ENCODE peak calls at places on chromosomes 16 and 17, in five cellular contexts. One of them, this sample, is unnamed.

GRCh38 chr17:20008242-20009051 is 712 bp upstream of the SPECC1 start:
- DNase-seq in endothelial cell of umbilical vein: no peak
- DNase-seq in IMR-90: no peak
- DNase-seq in fibroblast of lung: no peak
- DNase-seq in GM12878: no peak
- DNase-seq in this sample: peak; percentile 58

GRCh38 chr16:11452746-11453344 is 107.6 kb downstream of the RMI2 start:
- DNase-seq in endothelial cell of umbilical vein: no peak
- DNase-seq in IMR-90: no peak
- DNase-seq in fibroblast of lung: no peak
- DNase-seq in GM12878: no peak
- DNase-seq in this sample: no peak

GRCh38 chr16:85853641-85854545 is 45.1 kb upstream of the IRF8 start:
- DNase-seq in endothelial cell of umbilical vein: no peak
- DNase-seq in IMR-90: no peak
- DNase-seq in fibroblast of lung: no peak
- DNase-seq in GM12878: no peak
- DNase-seq in this sample: no peak

GRCh38 chr17:17079761-17080160 is 37.5 kb downstream of the MPRIP start:
- DNase-seq in endothelial cell of umbilical vein: no peak
- DNase-seq in IMR-90: no peak
- DNase-seq in fibroblast of lung: no peak
- DNase-seq in GM12878: no peak
- DNase-seq in this sample: no peak

GRCh38 chr17:75490173-75490743 is 25.1 kb downstream of the CASKIN2 start:
- DNase-seq in endothelial cell of umbilical vein: no peak
- DNase-seq in IMR-90: no peak
- DNase-seq in fibroblast of lung: no peak
- DNase-seq in GM12878: no peak
- DNase-seq in this sample: no peak

GRCh38 chr16:88601313-88602036 is 31.3 kb downstream of the ZC3H18 start:
- DNase-seq in endothelial cell of umbilical vein: no peak
- DNase-seq in IMR-90: no peak
- DNase-seq in fibroblast of lung: no peak
- DNase-seq in GM12878: no peak
- DNase-seq in this sample: peak; percentile 11

GRCh38 chr17:39716879-39717536 is 13.3 kb downstream of the MIEN1 start:
- DNase-seq in endothelial cell of umbilical vein: no peak
- DNase-seq in IMR-90: no peak
- DNase-seq in fibroblast of lung: no peak
- DNase-seq in GM12878: no peak
- DNase-seq in this sample: no peak

GRCh38 chr17:30263552-30264333 is 28.0 kb downstream of the BLMH start:
- DNase-seq in endothelial cell of umbilical vein: peak; percentile 96
- DNase-seq in IMR-90: peak; percentile 57
- DNase-seq in fibroblast of lung: no peak
- DNase-seq in GM12878: no peak
- DNase-seq in this sample: no peak

GRCh38 chr17:28252436-28252835 is 66.6 kb upstream of the TMEM97 start:
- DNase-seq in endothelial cell of umbilical vein: no peak
- DNase-seq in IMR-90: peak; percentile 62
- DNase-seq in fibroblast of lung: peak; percentile 39
- DNase-seq in GM12878: no peak
- DNase-seq in this sample: no peak

GRCh38 chr16:79482011-79482410 is 118.5 kb downstream of the MAF start:
- DNase-seq in endothelial cell of umbilical vein: no peak
- DNase-seq in IMR-90: no peak
- DNase-seq in fibroblast of lung: no peak
- DNase-seq in GM12878: no peak
- DNase-seq in this sample: no peak

GRCh38 chr17:46742539-46743270 is 75.8 kb downstream of the WNT3 start:
- DNase-seq in endothelial cell of umbilical vein: peak; percentile 57
- DNase-seq in IMR-90: peak; percentile 93
- DNase-seq in fibroblast of lung: peak; percentile 88
- DNase-seq in GM12878: no peak
- DNase-seq in this sample: peak; percentile 73

GRCh38 chr16:85746431-85747227 is 4.3 kb downstream of the C16orf74 start:
- DNase-seq in endothelial cell of umbilical vein: no peak
- DNase-seq in IMR-90: peak; percentile 44
- DNase-seq in fibroblast of lung: peak; percentile 22
- DNase-seq in GM12878: no peak
- DNase-seq in this sample: peak; percentile 90

GRCh38 chr17:48244121-48244711 is 136.7 kb downstream of the SNX11 start:
- DNase-seq in endothelial cell of umbilical vein: peak; percentile 88
- DNase-seq in IMR-90: peak; percentile 29
- DNase-seq in fibroblast of lung: no peak
- DNase-seq in GM12878: no peak
- DNase-seq in this sample: no peak

GRCh38 chr16:17526956-17527355 is 56.2 kb upstream of the XYLT1 start:
- DNase-seq in endothelial cell of umbilical vein: no peak
- DNase-seq in IMR-90: no peak
- DNase-seq in fibroblast of lung: no peak
- DNase-seq in GM12878: no peak
- DNase-seq in this sample: no peak

GRCh38 chr17:41254861-41255260 is 323 bp upstream of the KRTAP9-9 start:
- DNase-seq in endothelial cell of umbilical vein: peak; percentile 0
- DNase-seq in IMR-90: peak; percentile 34
- DNase-seq in fibroblast of lung: no peak
- DNase-seq in GM12878: no peak
- DNase-seq in this sample: no peak

GRCh38 chr17:71667661-71668060 is 453.2 kb upstream of the SOX9 start:
- DNase-seq in endothelial cell of umbilical vein: no peak
- DNase-seq in IMR-90: no peak
- DNase-seq in fibroblast of lung: no peak
- DNase-seq in GM12878: no peak
- DNase-seq in this sample: no peak

GRCh38 chr17:83067071-83067717 is 12.2 kb upstream of the METRNL start:
- DNase-seq in endothelial cell of umbilical vein: no peak
- DNase-seq in IMR-90: no peak
- DNase-seq in fibroblast of lung: no peak
- DNase-seq in GM12878: no peak
- DNase-seq in this sample: no peak

GRCh38 chr16:78684040-78684611 is 584.7 kb downstream of the WWOX start:
- DNase-seq in endothelial cell of umbilical vein: no peak
- DNase-seq in IMR-90: peak; percentile 43
- DNase-seq in fibroblast of lung: peak; percentile 98
- DNase-seq in GM12878: no peak
- DNase-seq in this sample: peak; percentile 69

GRCh38 chr17:10233157-10233556 is 34.8 kb upstream of the GAS7 start:
- DNase-seq in endothelial cell of umbilical vein: no peak
- DNase-seq in IMR-90: no peak
- DNase-seq in fibroblast of lung: no peak
- DNase-seq in GM12878: no peak
- DNase-seq in this sample: no peak

GRCh38 chr17:75096082-75096625 is 8.4 kb downstream of the SLC16A5 start:
- DNase-seq in endothelial cell of umbilical vein: peak; percentile 88
- DNase-seq in IMR-90: peak; percentile 69
- DNase-seq in fibroblast of lung: peak; percentile 62
- DNase-seq in GM12878: no peak
- DNase-seq in this sample: peak; percentile 89

DNA sequence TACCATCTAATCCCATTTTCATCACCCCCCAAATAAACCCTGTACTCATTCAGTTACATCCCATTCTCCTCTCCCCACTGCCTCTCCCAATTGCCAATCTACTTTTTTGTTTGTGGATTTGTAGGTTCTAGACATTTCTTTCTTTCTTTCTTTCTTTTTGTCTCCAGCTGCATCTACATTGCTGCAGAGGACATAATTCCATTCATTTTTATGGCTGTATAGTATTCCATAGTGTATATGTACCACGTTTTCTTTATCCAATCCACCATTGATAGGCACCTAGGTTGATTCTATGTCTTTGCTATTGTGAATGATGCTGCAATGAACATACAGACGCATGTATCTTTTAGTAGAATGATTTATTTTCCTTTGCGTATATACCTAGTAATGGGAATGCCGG is 6.3 kb upstream of the CRYM start:
- DNase-seq in endothelial cell of umbilical vein: no peak
- DNase-seq in IMR-90: no peak
- DNase-seq in fibroblast of lung: no peak
- DNase-seq in GM12878: no peak
- DNase-seq in this sample: no peak
- H3K4me2 ChIP-seq in endothelial cell of umbilical vein: no peak overlapping the region
- H3K4me2 ChIP-seq in IMR-90: peak overlapping the region; percentile 82
- H3K4me2 ChIP-seq in fibroblast of lung: no peak overlapping the region
- H3K4me2 ChIP-seq in GM12878: no peak overlapping the region
- H3K4me2 ChIP-seq in this sample: no peak overlapping the region

DNA sequence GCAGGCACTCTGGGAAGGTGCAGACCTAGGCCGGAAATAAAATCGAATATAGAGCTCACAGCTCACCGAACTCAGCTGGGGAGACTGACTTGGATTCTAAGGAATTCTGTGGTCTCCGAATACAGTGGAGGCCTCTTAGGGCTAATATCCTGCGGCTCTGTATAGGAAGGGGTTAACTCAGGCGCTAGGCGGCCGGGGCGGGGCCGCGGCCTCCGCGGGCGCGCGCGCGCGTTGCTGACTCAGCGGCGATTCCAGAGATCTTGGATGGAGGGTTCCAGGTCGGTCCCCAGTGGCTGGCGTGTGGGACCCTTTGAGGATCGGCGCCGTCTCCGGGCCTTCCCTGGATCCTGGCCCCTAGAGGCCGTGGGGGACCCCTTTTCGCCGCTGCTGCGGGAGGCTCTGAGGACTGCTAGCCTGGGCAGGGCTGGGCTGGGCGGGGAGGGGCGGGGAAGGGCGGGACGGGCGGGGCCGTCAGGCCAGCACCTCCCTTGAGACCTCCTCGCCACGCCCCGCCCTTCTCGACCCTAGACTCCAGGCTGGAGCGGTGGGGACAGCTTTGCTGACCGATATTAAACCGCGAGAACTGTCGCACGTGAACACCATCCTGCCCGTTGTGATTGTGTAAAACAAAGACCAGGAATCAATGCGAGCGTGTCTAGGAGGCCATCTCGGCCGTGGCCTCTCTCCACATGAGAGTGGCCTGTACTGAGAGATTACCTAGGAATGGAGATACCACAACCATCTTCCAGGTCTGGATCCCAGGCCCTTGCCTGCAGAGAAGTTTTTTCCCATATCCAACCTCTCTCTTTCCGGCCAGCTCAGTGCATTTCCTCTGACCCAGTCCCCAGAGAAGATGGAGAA is 1.4 kb upstream of the PLEKHH3 start:
- DNase-seq in endothelial cell of umbilical vein: peak; percentile 81
- DNase-seq in IMR-90: peak; percentile 73
- DNase-seq in fibroblast of lung: peak; percentile 87
- DNase-seq in GM12878: no peak
- DNase-seq in this sample: peak; percentile 86
- H3K4me1 ChIP-seq in endothelial cell of umbilical vein: peaks cover 46% of the 10 kb centered on the region
- H3K4me1 ChIP-seq in IMR-90: peaks cover 39% of the 10 kb centered on the region
- H3K4me1 ChIP-seq in fibroblast of lung: peaks cover 47% of the 10 kb centered on the region
- H3K4me1 ChIP-seq in GM12878: peaks cover 19% of the 10 kb centered on the region
- H3K4me1 ChIP-seq in this sample: peaks cover 54% of the 10 kb centered on the region

GRCh38 chr16:67803894-67804293 is 2.5 kb downstream of the RANBP10 start:
- DNase-seq in endothelial cell of umbilical vein: no peak
- DNase-seq in IMR-90: no peak
- DNase-seq in fibroblast of lung: no peak
- DNase-seq in GM12878: no peak
- DNase-seq in this sample: no peak

GRCh38 chr16:67805718-67806427 is 487 bp downstream of the RANBP10 start:
- DNase-seq in endothelial cell of umbilical vein: no peak
- DNase-seq in IMR-90: no peak
- DNase-seq in fibroblast of lung: no peak
- DNase-seq in GM12878: no peak
- DNase-seq in this sample: no peak

GRCh38 chr16:67806428-67807147 is at the start of the genes RANBP10 and TSNAXIP1:
- DNase-seq in endothelial cell of umbilical vein: peak; percentile 100
- DNase-seq in IMR-90: peak; percentile 99
- DNase-seq in fibroblast of lung: peak; percentile 99
- DNase-seq in GM12878: peak; percentile 99
- DNase-seq in this sample: peak; percentile 96

GRCh38 chr16:67804853-67805542 is 1.4 kb downstream of the RANBP10 start:
- DNase-seq in endothelial cell of umbilical vein: peak; percentile 41
- DNase-seq in IMR-90: peak; percentile 34
- DNase-seq in fibroblast of lung: no peak
- DNase-seq in GM12878: no peak
- DNase-seq in this sample: no peak

GRCh38 chr16:67807148-67807682 is 526 bp downstream of the TSNAXIP1 start:
- DNase-seq in endothelial cell of umbilical vein: no peak
- DNase-seq in IMR-90: no peak
- DNase-seq in fibroblast of lung: no peak
- DNase-seq in GM12878: no peak
- DNase-seq in this sample: no peak
- H2AFZ ChIP-seq in endothelial cell of umbilical vein: peak overlapping the region; percentile 97
- H2AFZ ChIP-seq in IMR-90: peak overlapping the region; percentile 92
- H2AFZ ChIP-seq in fibroblast of lung: peak overlapping the region; percentile 99
- H2AFZ ChIP-seq in GM12878: peak overlapping the region; percentile 98
- H2AFZ ChIP-seq in this sample: peak overlapping the region; percentile 88

GRCh38 chr17:67655478-67656148 is 62.1 kb upstream of the NOL11 start:
- DNase-seq in endothelial cell of umbilical vein: no peak
- DNase-seq in IMR-90: no peak
- DNase-seq in fibroblast of lung: no peak
- DNase-seq in GM12878: no peak
- DNase-seq in this sample: no peak
- H3K4me2 ChIP-seq in endothelial cell of umbilical vein: no peak overlapping the region
- H3K4me2 ChIP-seq in IMR-90: no peak overlapping the region
- H3K4me2 ChIP-seq in fibroblast of lung: no peak overlapping the region
- H3K4me2 ChIP-seq in GM12878: peak overlapping the region; percentile 40
- H3K4me2 ChIP-seq in this sample: no peak overlapping the region